ENCODE peak calls at places on chromosomes 5 and 9, in seven cellular contexts. One of them, this sample, is unnamed.

GRCh38 chr9:74742792-74743389 is 144.8 kb downstream of the TRPM6 start:
- DNase-seq in neuronal stem cell: peak
- DNase-seq in RCC 7860: no peak
- DNase-seq in HS-5: no peak
- DNase-seq in non-pigmented ciliary epithelial cell: peak
- DNase-seq in amniotic stem cell: peak
- DNase-seq in H54: no peak
- DNase-seq in this sample: peak

GRCh38 chr9:602716-603115 is 238.8 kb upstream of the DMRT1 start:
- DNase-seq in HS-5: no peak
- DNase-seq in RCC 7860: no peak
- DNase-seq in non-pigmented ciliary epithelial cell: no peak
- DNase-seq in neuronal stem cell: no peak
- DNase-seq in amniotic stem cell: no peak
- DNase-seq in H54: no peak
- DNase-seq in this sample: no peak

GRCh38 chr5:149227168-149227826 is 44.4 kb upstream of the AFAP1L1 start:
- DNase-seq in HS-5: peak
- DNase-seq in amniotic stem cell: no peak
- DNase-seq in RCC 7860: peak
- DNase-seq in non-pigmented ciliary epithelial cell: peak
- DNase-seq in neuronal stem cell: no peak
- DNase-seq in H54: peak
- DNase-seq in this sample: peak

GRCh38 chr5:74576941-74577456 is 63.5 kb downstream of the ENC1 start:
- DNase-seq in amniotic stem cell: no peak
- DNase-seq in RCC 7860: peak
- DNase-seq in neuronal stem cell: no peak
- DNase-seq in non-pigmented ciliary epithelial cell: no peak
- DNase-seq in H54: no peak
- DNase-seq in HS-5: no peak
- DNase-seq in this sample: no peak

GRCh38 chr9:21996438-21996837 is 1.8 kb downstream of the CDKN2B-AS1 start:
- DNase-seq in non-pigmented ciliary epithelial cell: no peak
- DNase-seq in RCC 7860: no peak
- DNase-seq in HS-5: no peak
- DNase-seq in neuronal stem cell: no peak
- DNase-seq in H54: no peak
- DNase-seq in amniotic stem cell: no peak
- DNase-seq in this sample: no peak

GRCh38 chr9:87276327-87276841 is 221.3 kb upstream of the DAPK1 start:
- DNase-seq in amniotic stem cell: peak
- DNase-seq in H54: no peak
- DNase-seq in neuronal stem cell: no peak
- DNase-seq in RCC 7860: peak
- DNase-seq in HS-5: peak
- DNase-seq in non-pigmented ciliary epithelial cell: peak
- DNase-seq in this sample: no peak

GRCh38 chr5:41763537-41763936 is 106.7 kb downstream of the OXCT1 start:
- DNase-seq in amniotic stem cell: no peak
- DNase-seq in non-pigmented ciliary epithelial cell: no peak
- DNase-seq in H54: no peak
- DNase-seq in RCC 7860: no peak
- DNase-seq in HS-5: no peak
- DNase-seq in neuronal stem cell: no peak
- DNase-seq in this sample: no peak

GRCh38 chr5:179403426-179404147 is 58.3 kb upstream of the ADAMTS2 start:
- DNase-seq in neuronal stem cell: no peak
- DNase-seq in RCC 7860: no peak
- DNase-seq in HS-5: no peak
- DNase-seq in amniotic stem cell: no peak
- DNase-seq in H54: no peak
- DNase-seq in non-pigmented ciliary epithelial cell: no peak
- DNase-seq in this sample: no peak

GRCh38 chr5:77015938-77016569 is 14.2 kb upstream of the AGGF1 start:
- DNase-seq in H54: no peak
- DNase-seq in non-pigmented ciliary epithelial cell: peak
- DNase-seq in amniotic stem cell: no peak
- DNase-seq in RCC 7860: peak
- DNase-seq in neuronal stem cell: peak
- DNase-seq in HS-5: no peak
- DNase-seq in this sample: peak

GRCh38 chr5:43019293-43019614 is 20.9 kb downstream of the ANXA2R start:
- DNase-seq in HS-5: no peak
- DNase-seq in RCC 7860: no peak
- DNase-seq in neuronal stem cell: no peak
- DNase-seq in H54: no peak
- DNase-seq in amniotic stem cell: no peak
- DNase-seq in non-pigmented ciliary epithelial cell: no peak
- DNase-seq in this sample: no peak

GRCh38 chr5:1118231-1118698 is 6.4 kb upstream of the SLC12A7 start:
- DNase-seq in RCC 7860: peak
- DNase-seq in HS-5: no peak
- DNase-seq in H54: no peak
- DNase-seq in non-pigmented ciliary epithelial cell: no peak
- DNase-seq in amniotic stem cell: no peak
- DNase-seq in neuronal stem cell: no peak
- DNase-seq in this sample: no peak

GRCh38 chr5:11072556-11072955 is 311.5 kb upstream of the DAP start:
- DNase-seq in H54: no peak
- DNase-seq in amniotic stem cell: no peak
- DNase-seq in neuronal stem cell: no peak
- DNase-seq in non-pigmented ciliary epithelial cell: no peak
- DNase-seq in HS-5: no peak
- DNase-seq in RCC 7860: no peak
- DNase-seq in this sample: no peak

GRCh38 chr5:151719228-151719861 is 32.6 kb upstream of the SPARC start:
- DNase-seq in RCC 7860: no peak
- DNase-seq in amniotic stem cell: no peak
- DNase-seq in non-pigmented ciliary epithelial cell: no peak
- DNase-seq in H54: no peak
- DNase-seq in neuronal stem cell: no peak
- DNase-seq in HS-5: no peak
- DNase-seq in this sample: no peak

GRCh38 chr5:177453852-177454396 is 7.3 kb downstream of the PRR7 start:
- DNase-seq in HS-5: no peak
- DNase-seq in non-pigmented ciliary epithelial cell: no peak
- DNase-seq in neuronal stem cell: no peak
- DNase-seq in H54: no peak
- DNase-seq in RCC 7860: no peak
- DNase-seq in amniotic stem cell: no peak
- DNase-seq in this sample: no peak

GRCh38 chr5:158498959-158499679 is 600.6 kb downstream of the EBF1 start:
- DNase-seq in RCC 7860: no peak
- DNase-seq in H54: no peak
- DNase-seq in HS-5: no peak
- DNase-seq in non-pigmented ciliary epithelial cell: no peak
- DNase-seq in amniotic stem cell: no peak
- DNase-seq in neuronal stem cell: no peak
- DNase-seq in this sample: no peak

GRCh38 chr5:97089149-97089801 is 53.1 kb downstream of the LIX1 start:
- DNase-seq in H54: no peak
- DNase-seq in HS-5: no peak
- DNase-seq in non-pigmented ciliary epithelial cell: no peak
- DNase-seq in amniotic stem cell: no peak
- DNase-seq in RCC 7860: no peak
- DNase-seq in neuronal stem cell: no peak
- DNase-seq in this sample: no peak

This sample was measured in SW 1271.